ENCODE peak calls at places on chromosomes 1 and 21, in five cellular contexts. Z is tibial nerve, A is dorsolateral prefrontal cortex, F is heart left ventricle, V is right cardiac atrium. L is an unnamed sample.

GRCh38 chr1:195733826-195734225 is 874.4 kb downstream of the KCNT2 start:
- DNase-seq in F (no peak), V (no peak), Z (no peak), A (no peak), L (no peak)

GRCh38 chr1:240312872-240313271 is 221.2 kb downstream of the FMN2 start:
- DNase-seq in F (no peak), V (no peak), Z (no peak), A (no peak), L (no peak)

GRCh38 chr1:236952279-236953003 is 51.8 kb downstream of the MT1HL1 start:
- DNase-seq in A (peak; percentile 21), Z (no peak), V (no peak), F (no peak), L (no peak)

GRCh38 chr1:907611-908451 is 15.9 kb upstream of the SAMD11 start:
- DNase-seq in V (peak; percentile 50), F (peak; percentile 19), A (no peak), Z (peak; percentile 5), L (no peak)

GRCh38 chr1:172653015-172653709 is 5.7 kb upstream of the FASLG start:
- DNase-seq in V (no peak), Z (no peak), A (no peak), F (no peak), L (no peak)

GRCh38 chr1:208031932-208032320 is 121.0 kb upstream of the CD34 start:
- DNase-seq in Z (no peak), F (no peak), A (no peak), V (no peak), L (no peak)

GRCh38 chr1:217089239-217090014 is 366.2 kb upstream of the ESRRG start:
- DNase-seq in Z (no peak), V (peak; percentile 57), F (peak; percentile 29), A (peak; percentile 21), L (no peak)

GRCh38 chr1:19960621-19961020 is 18.8 kb downstream of the PLA2G2A start:
- DNase-seq in Z (no peak), A (no peak), F (no peak), V (no peak), L (no peak)

GRCh38 chr1:191134796-191135195 is 657.1 kb upstream of the BRINP3 start:
- DNase-seq in V (no peak), A (no peak), F (no peak), Z (no peak), L (no peak)

GRCh38 chr21:43015906-43016540 is 41.7 kb downstream of the PKNOX1 start:
- DNase-seq in V (no peak), A (no peak), Z (no peak), F (no peak), L (no peak)

GRCh38 chr21:27764056-27764455 is 797.2 kb upstream of the ADAMTS5 start:
- DNase-seq in A (no peak), V (no peak), F (no peak), Z (no peak), L (no peak)

GRCh38 chr1:29956343-29957030 is 720.2 kb downstream of the PTPRU start:
- DNase-seq in Z (no peak), V (no peak), F (no peak), A (no peak), L (no peak)

GRCh38 chr21:41611966-41612606 is 104.1 kb upstream of the TMPRSS2 start:
- DNase-seq in A (no peak), F (no peak), V (no peak), Z (no peak), L (no peak)

GRCh38 chr21:32021319-32022027 is 148.7 kb downstream of the HUNK start:
- DNase-seq in F (peak; percentile 81), Z (no peak), A (peak; percentile 40), V (peak; percentile 94), L (no peak)

GRCh38 chr1:117284408-117285215 is 73.9 kb upstream of the VTCN1 start:
- DNase-seq in Z (no peak), F (no peak), A (no peak), V (no peak), L (no peak)

GRCh38 chr1:178490967-178491366 is 5.8 kb downstream of the CLEC20A start:
- DNase-seq in F (no peak), Z (no peak), V (no peak), A (no peak), L (no peak)

GRCh38 chr1:2595261-2595811 is 8.8 kb downstream of the PRXL2B start:
- DNase-seq in A (no peak), F (no peak), V (no peak), Z (no peak), L (no peak)

GRCh38 chr1:15684042-15684461 is at the start of gene PLEKHM2:
- DNase-seq in Z (no peak), A (peak; percentile 54), F (peak; percentile 60), V (peak; percentile 84), L (peak; percentile 70)

GRCh38 chr21:42486551-42486950 is 9.5 kb downstream of the RSPH1 start:
- DNase-seq in V (no peak), F (no peak), A (no peak), Z (no peak), L (no peak)

GRCh38 chr21:44530221-44530902 is 9.6 kb downstream of the KRTAP10-1 start:
- DNase-seq in A (no peak), F (no peak), Z (no peak), V (no peak), L (no peak)
- H3K27me3 ChIP-seq in A (peaks cover 5% of the 10 kb centered on the region), F (no peaks in the 10 kb centered on the region), Z (no peaks in the 10 kb centered on the region), V (no peaks in the 10 kb centered on the region), L (no peaks in the 10 kb centered on the region)

DNA sequence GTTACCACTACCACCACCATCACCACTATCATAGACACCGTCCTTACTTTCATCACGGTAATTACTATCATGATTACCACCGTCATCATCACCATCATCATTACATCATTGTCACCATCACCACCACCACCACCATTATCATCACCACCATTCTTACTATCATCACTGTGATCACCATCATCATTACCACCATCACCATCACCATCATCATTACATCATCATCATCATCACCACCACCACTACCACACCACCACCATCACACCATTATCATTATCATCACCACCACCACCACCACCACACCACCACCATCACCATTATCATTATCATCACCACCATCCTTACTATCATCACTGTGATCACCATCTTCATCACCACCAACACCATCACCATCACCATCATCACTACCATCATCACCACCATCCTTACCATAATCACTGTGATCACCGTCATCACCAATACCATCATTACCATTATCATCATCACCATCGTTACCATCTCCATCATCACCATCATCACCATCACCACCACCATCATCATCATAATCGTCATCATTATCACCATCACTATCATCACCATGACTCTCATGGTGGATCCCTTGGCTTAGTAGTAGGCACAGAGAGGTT is 244.4 kb upstream of the C1orf174 start:
- DNase-seq in A (no peak), Z (no peak), V (no peak), F (no peak), L (no peak)
- H3K27me3 ChIP-seq in A (no peaks in the 10 kb centered on the region), Z (no peaks in the 10 kb centered on the region), V (no peaks in the 10 kb centered on the region), F (peaks cover 7% of the 10 kb centered on the region), L (no peaks in the 10 kb centered on the region)

GRCh38 chr1:110058591-110058990 is 11.9 kb downstream of the ALX3 start:
- DNase-seq in A (no peak), Z (no peak), F (no peak), V (no peak), L (no peak)

GRCh38 chr1:110059133-110059863 is 11.2 kb downstream of the ALX3 start:
- DNase-seq in A (no peak), Z (no peak), V (no peak), F (no peak), L (no peak)

GRCh38 chr1:110061341-110061740 is 9.1 kb downstream of the ALX3 start:
- DNase-seq in V (no peak), F (no peak), A (no peak), Z (no peak), L (no peak)

GRCh38 chr1:110060662-110061060 is 9.8 kb downstream of the ALX3 start:
- DNase-seq in V (no peak), F (no peak), Z (no peak), A (no peak), L (no peak)

DNA sequence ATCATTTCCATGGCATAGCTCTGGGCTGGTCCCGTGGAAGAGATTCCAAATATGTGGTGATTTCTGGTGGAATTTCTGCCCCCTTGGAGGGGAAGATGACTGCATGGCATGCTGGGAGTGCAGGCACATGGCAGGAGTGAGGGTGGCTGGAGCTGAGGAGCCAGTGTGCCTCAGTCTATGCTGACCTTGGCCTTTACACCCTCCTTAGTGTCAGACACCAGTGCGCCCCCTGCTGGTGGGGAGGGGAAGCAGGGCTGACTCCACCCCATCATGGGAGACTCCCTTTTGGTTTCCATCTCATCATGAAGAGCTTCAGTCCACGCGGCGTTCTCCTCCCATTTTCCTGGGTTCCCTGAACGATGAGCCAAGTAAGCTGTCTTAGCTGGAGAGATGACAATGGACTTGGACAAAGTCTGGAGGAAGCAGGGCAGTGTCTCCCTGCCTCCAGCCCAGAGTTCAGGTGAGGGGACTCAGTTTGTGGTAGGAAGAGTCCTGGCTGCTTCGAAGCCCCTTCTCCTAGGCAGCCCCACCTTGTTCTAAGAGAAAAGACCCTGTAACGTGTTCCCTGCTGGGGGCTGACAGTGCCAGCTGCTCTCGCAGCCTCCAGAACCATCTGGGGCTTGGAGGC is 10.3 kb downstream of the ALX3 start:
- DNase-seq in F (no peak), A (no peak), Z (no peak), V (peak; percentile 73), L (peak; percentile 46)
- H3K27me3 ChIP-seq in F (no peaks in the 10 kb centered on the region), A (no peaks in the 10 kb centered on the region), Z (no peaks in the 10 kb centered on the region), V (no peaks in the 10 kb centered on the region), L (no peaks in the 10 kb centered on the region)

DNA sequence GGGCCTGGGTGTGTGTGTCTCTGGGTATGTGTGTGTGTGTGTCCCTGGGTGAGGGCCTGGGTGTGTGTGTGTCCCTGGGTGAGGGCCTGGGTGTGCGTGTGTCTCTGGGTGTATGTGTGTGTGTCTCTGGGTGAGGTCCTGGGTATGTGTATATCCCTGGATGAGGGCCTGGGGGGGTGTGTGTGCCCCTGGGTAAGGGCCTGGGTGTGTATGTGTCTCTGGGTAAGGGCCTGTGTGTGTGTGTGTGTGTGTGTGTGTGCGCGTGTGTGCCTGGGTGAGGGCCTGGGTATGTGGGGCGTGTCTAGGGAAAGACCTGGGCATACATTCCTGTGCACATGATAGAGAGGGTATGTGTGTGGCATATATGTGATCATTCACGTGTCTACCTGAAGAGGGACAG is 155.1 kb upstream of the ZC3H12A start:
- DNase-seq in A (no peak), F (no peak), Z (no peak), V (no peak), L (no peak)
- H3K27me3 ChIP-seq in A (peaks cover 5% of the 10 kb centered on the region), F (peaks cover 48% of the 10 kb centered on the region), Z (no peaks in the 10 kb centered on the region), V (peaks cover 3% of the 10 kb centered on the region), L (peaks cover 12% of the 10 kb centered on the region)

GRCh38 chr1:156828414-156829085 is 11.9 kb upstream of the SH2D2A start:
- DNase-seq in V (no peak), F (no peak), A (no peak), Z (no peak), L (no peak)
- H3K27me3 ChIP-seq in V (no peaks in the 10 kb centered on the region), F (no peaks in the 10 kb centered on the region), A (no peaks in the 10 kb centered on the region), Z (no peaks in the 10 kb centered on the region), L (no peaks in the 10 kb centered on the region)

GRCh38 chr21:44932366-44933181 is 7.3 kb upstream of the SLX9 start:
- DNase-seq in Z (no peak), F (peak; percentile 66), A (no peak), V (peak; percentile 74), L (peak; percentile 67)

GRCh38 chr21:44933199-44933937 is 6.5 kb upstream of the SLX9 start:
- DNase-seq in F (no peak), V (peak; percentile 47), Z (no peak), A (no peak), L (no peak)

GRCh38 chr21:44930543-44930981 is 9.3 kb upstream of the SLX9 start:
- DNase-seq in V (peak; percentile 81), A (no peak), Z (no peak), F (no peak), L (peak; percentile 60)

GRCh38 chr21:44931137-44931500 is 8.7 kb upstream of the SLX9 start:
- DNase-seq in F (no peak), Z (no peak), V (peak; percentile 66), A (no peak), L (no peak)

GRCh38 chr21:44931501-44932365 is 8.1 kb upstream of the SLX9 start:
- DNase-seq in F (no peak), V (peak; percentile 44), A (no peak), Z (no peak), L (no peak)
- H3K27me3 ChIP-seq in F (peaks cover 16% of the 10 kb centered on the region), V (no peaks in the 10 kb centered on the region), A (peaks cover 52% of the 10 kb centered on the region), Z (no peaks in the 10 kb centered on the region), L (no peaks in the 10 kb centered on the region)